ENCODE peak calls at places on chromosomes 6 and 20, in eight cellular contexts. V, R, T, P, Y, U, I and C are unnamed samples.

GRCh38 chr6:26403888-26404287 is 1.8 kb downstream of the BTN3A1 start:
- DNase-seq in V (no peak), R (no peak), T (no peak), P (no peak), Y (no peak), U (no peak), I (no peak), C (no peak)

GRCh38 chr6:107152633-107153032 is 37.3 kb upstream of the BEND3 start:
- DNase-seq in V (no peak), R (no peak), T (no peak), P (no peak), Y (no peak), U (no peak), I (no peak), C (no peak)

GRCh38 chr6:141484726-141485125 is 648.0 kb upstream of the GJE1 start:
- DNase-seq in V (no peak), R (no peak), T (no peak), P (peak), Y (no peak), U (no peak), I (no peak), C (no peak)

GRCh38 chr20:10447028-10447427 is 11.9 kb downstream of the SLX4IP start:
- DNase-seq in V (no peak), R (no peak), T (peak), P (peak), Y (no peak), U (no peak), I (no peak), C (no peak)

GRCh38 chr20:58109126-58109880 is 119.2 kb downstream of the ANKRD60 start:
- DNase-seq in V (no peak), R (no peak), T (no peak), P (peak), Y (no peak), U (no peak), I (no peak), C (peak)

GRCh38 chr20:18224968-18225568 is 63.3 kb upstream of the ZNF133 start:
- DNase-seq in V (no peak), R (peak), T (peak), P (peak), Y (no peak), U (no peak), I (peak), C (peak)

GRCh38 chr6:133623621-133624020 is 265.3 kb upstream of the TCF21 start:
- DNase-seq in V (no peak), R (no peak), T (no peak), P (no peak), Y (no peak), U (no peak), I (no peak), C (no peak)

GRCh38 chr6:109978174-109979032 is at the start of gene GPR6:
- DNase-seq in V (peak), R (no peak), T (peak), P (peak), Y (no peak), U (peak), I (peak), C (peak)

GRCh38 chr6:128358111-128358780 is 162.2 kb downstream of the PTPRK start:
- DNase-seq in V (no peak), R (no peak), T (no peak), P (peak), Y (no peak), U (no peak), I (no peak), C (no peak)

GRCh38 chr20:1405801-1406200 is 12.9 kb upstream of the FKBP1A start:
- DNase-seq in V (no peak), R (no peak), T (no peak), P (no peak), Y (no peak), U (no peak), I (no peak), C (no peak)

GRCh38 chr6:28758046-28758817 is 165.6 kb downstream of the TRIM27 start:
- DNase-seq in V (no peak), R (no peak), T (no peak), P (peak), Y (no peak), U (no peak), I (no peak), C (no peak)

GRCh38 chr20:23286346-23286745 is 64.2 kb upstream of the NXT1 start:
- DNase-seq in V (no peak), R (no peak), T (peak), P (no peak), Y (peak), U (no peak), I (no peak), C (peak)

GRCh38 chr6:27541212-27541931 is 68.5 kb upstream of the ZNF184 start:
- DNase-seq in V (no peak), R (no peak), T (no peak), P (peak), Y (no peak), U (no peak), I (no peak), C (no peak)

GRCh38 chr20:24782801-24783630 is 166.1 kb upstream of the CST7 start:
- DNase-seq in V (no peak), R (no peak), T (no peak), P (no peak), Y (peak), U (no peak), I (no peak), C (no peak)

GRCh38 chr6:21402368-21402767 is 191.2 kb upstream of the SOX4 start:
- DNase-seq in V (no peak), R (peak), T (no peak), P (peak), Y (peak), U (no peak), I (no peak), C (no peak)

GRCh38 chr6:63928613-63929012 is 293.0 kb downstream of the PHF3 start:
- DNase-seq in V (no peak), R (no peak), T (no peak), P (no peak), Y (no peak), U (no peak), I (no peak), C (no peak)

DNA sequence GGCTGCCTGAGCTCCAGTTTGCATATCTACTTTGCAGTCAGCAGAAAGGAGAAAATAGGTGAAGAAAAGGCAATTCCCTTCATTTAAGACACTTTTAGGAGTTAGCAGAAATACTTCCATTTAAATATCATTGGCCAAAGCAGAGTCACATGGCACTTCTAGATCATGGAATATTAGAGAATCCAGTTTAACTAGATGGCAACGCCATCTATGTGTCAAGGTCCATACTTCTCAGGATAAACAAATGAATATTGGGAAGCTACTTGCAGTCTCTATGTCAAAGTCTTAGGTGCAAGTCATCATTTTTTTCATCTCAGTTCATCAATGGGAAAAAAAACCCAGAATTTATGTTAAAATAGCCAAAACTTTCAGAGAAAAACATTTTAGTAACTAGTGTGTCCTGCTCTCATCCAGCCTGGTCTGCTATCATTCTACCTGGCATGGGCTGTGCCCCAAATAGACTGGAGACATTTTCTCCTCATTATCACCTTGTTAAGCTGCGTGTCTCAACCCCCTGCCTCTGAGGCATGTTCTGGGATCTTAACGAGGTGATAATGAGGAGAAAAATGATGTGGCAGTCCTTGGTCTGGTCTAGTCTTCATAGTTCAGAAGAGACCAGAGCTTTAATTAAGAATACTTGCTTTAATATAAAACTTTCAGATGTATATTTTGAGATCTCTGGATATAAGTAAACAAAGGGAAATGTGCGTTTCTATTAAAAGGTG is 227.3 kb downstream of the TBX18 start:
- DNase-seq in V (no peak), R (no peak), T (no peak), P (no peak), Y (no peak), U (no peak), I (no peak), C (no peak)
- TF ChIP-seq CTCF in V (no peak), R (no peak), T (no peak), P (no peak), Y (no peak), U (no peak), I (no peak), C (no peak)

GRCh38 chr6:31837612-31838553 is 10.3 kb downstream of the HSPA1B start:
- DNase-seq in V (no peak), R (no peak), T (no peak), P (no peak), Y (no peak), U (no peak), I (no peak), C (no peak)

GRCh38 chr6:31834704-31835375 is 7.3 kb downstream of the HSPA1B start:
- DNase-seq in V (peak), R (peak), T (peak), P (no peak), Y (peak), U (peak), I (peak), C (no peak)

GRCh38 chr6:31834367-31834703 is 6.8 kb downstream of the HSPA1B start:
- DNase-seq in V (peak), R (peak), T (peak), P (peak), Y (peak), U (peak), I (peak), C (peak)

GRCh38 chr6:31836676-31837611 is 9.4 kb downstream of the HSPA1B start:
- DNase-seq in V (no peak), R (no peak), T (no peak), P (peak), Y (no peak), U (no peak), I (no peak), C (no peak)

DNA sequence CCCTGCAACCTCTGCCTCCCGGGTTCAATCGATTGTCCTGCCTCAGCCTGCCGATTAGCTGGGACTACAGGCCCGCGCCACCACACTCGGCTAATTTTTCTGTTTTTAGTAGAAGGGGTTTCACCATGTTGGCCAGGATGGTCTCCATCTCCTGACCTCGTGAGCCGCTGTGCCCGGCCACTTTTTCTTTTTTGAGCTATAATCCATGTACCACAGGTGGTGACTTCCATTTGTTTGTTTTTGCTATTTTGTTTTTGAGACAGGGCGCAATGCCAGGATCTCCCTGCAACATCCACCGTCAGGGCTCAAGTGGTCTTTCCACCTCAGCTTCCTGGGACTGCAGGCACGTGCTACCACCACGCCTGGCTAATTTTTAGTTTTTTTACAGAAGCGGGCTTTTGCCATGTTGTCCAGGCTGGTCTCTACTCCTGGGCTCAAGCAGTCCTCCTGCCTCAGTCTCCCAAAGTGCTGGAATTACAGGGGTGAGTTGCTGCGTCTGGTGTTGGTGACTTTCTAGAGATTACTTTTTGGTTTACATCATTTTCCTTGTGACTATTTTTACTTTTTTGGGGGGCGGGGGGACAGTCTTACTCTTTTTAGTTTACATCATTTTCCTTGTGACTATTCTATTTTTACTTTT is 8.6 kb downstream of the HSPA1B start:
- DNase-seq in V (no peak), R (no peak), T (no peak), P (peak), Y (no peak), U (no peak), I (no peak), C (no peak)
- TF ChIP-seq POLR2A in V (no peak), R (no peak), T (no peak), P (no peak), Y (no peak), U (no peak), I (no peak), C (no peak)

GRCh38 chr6:32109114-32109764 is at the start of gene TNXB:
- DNase-seq in V (peak), R (no peak), T (no peak), P (no peak), Y (no peak), U (no peak), I (no peak), C (peak)
- H3K4me3 ChIP-seq in V (peak), R (peak), T (peak), P (no peak), Y (peak), U (peak), I (no peak), C (peak)

GRCh38 chr6:78867020-78867369 is 356 bp upstream of the IRAK1BP1 start:
- DNase-seq in V (no peak), R (no peak), T (no peak), P (no peak), Y (no peak), U (no peak), I (no peak), C (no peak)

GRCh38 chr6:78867370-78868040 is at the start of gene IRAK1BP1:
- DNase-seq in V (peak), R (peak), T (peak), P (peak), Y (peak), U (peak), I (peak), C (peak)

GRCh38 chr6:78864957-78865356 is 2.4 kb upstream of the IRAK1BP1 start:
- DNase-seq in V (no peak), R (no peak), T (no peak), P (no peak), Y (no peak), U (no peak), I (no peak), C (no peak)

GRCh38 chr6:78863576-78863975 is 3.8 kb upstream of the IRAK1BP1 start:
- DNase-seq in V (no peak), R (no peak), T (no peak), P (no peak), Y (no peak), U (no peak), I (no peak), C (no peak)

GRCh38 chr6:78861509-78861908 is 5.8 kb upstream of the IRAK1BP1 start:
- DNase-seq in V (no peak), R (no peak), T (no peak), P (no peak), Y (no peak), U (no peak), I (no peak), C (no peak)
- TF ChIP-seq CTCF in V (no peak), R (no peak), T (no peak), P (no peak), Y (no peak), U (no peak), I (no peak), C (no peak)

GRCh38 chr6:43630980-43631619 is 2.0 kb upstream of the GTPBP2 start:
- DNase-seq in V (no peak), R (no peak), T (no peak), P (no peak), Y (no peak), U (no peak), I (no peak), C (no peak)

GRCh38 chr6:43639984-43640800 is 4.6 kb downstream of the MAD2L1BP start:
- DNase-seq in V (no peak), R (no peak), T (no peak), P (no peak), Y (no peak), U (no peak), I (no peak), C (no peak)

GRCh38 chr6:43636312-43636667 is 650 bp downstream of the MAD2L1BP start:
- DNase-seq in V (no peak), R (no peak), T (no peak), P (peak), Y (no peak), U (no peak), I (no peak), C (no peak)

GRCh38 chr6:43634702-43635303 is 837 bp upstream of the MAD2L1BP start:
- DNase-seq in V (no peak), R (no peak), T (no peak), P (no peak), Y (no peak), U (no peak), I (no peak), C (no peak)

DNA sequence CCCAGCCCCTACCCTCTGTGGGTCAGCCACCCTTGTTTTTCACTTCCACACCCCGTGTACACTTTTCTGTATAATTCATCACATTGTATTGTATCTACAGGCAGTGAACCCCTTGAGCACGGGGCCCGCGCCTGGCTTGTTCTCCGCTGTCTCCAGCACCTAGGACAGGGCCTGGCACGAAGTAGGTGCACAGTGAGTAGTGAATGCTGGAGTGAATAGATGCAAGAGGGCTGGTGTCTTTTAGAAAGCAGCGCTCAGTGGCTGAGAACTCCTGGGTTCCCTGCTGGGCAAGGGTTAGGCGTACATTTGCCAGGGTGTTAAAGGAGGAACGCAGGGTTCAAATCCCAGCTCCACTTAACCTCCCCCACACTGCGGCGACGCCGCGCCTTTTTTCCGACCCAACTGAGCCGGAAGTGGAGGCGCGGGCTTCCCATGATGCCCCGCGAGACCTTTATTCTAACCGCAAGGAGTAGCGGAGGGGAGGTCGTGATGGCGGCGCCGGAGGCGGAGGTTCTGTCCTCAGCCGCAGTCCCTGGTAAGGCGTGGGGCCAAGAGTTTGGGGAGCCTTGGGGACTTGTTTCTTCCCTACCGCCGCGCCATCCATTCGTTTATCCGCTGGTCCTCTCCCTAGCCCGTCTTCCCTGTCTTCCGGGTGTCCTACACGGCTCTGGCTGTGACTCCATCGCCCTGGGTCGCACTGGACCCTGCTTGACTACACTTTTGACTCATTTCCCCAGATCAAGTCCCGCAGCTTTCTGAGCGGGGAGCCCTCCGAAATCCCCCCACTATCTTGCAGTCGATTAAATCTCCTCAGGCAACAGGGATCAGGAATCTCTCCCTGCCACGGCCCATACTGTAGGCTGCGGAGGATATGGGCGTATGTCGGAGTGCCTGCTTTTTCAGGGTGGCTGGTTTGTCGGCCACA is at the start of gene MAD2L1BP:
- DNase-seq in V (peak), R (peak), T (peak), P (peak), Y (peak), U (peak), I (peak), C (peak)
- TF ChIP-seq POLR2A in V (peak), R (peak), T (peak), P (peak), Y (peak), U (peak), I (peak), C (no peak)

GRCh38 chr6:34526992-34527728 is 29.0 kb downstream of the SPDEF start:
- DNase-seq in V (peak), R (peak), T (peak), P (peak), Y (peak), U (peak), I (peak), C (peak)
- H3K4me3 ChIP-seq in V (peak), R (peak), T (peak), P (peak), Y (peak), U (peak), I (no peak), C (no peak)

GRCh38 chr6:786946-787763 is 94.2 kb upstream of the EXOC2 start:
- DNase-seq in V (no peak), R (no peak), T (no peak), P (peak), Y (no peak), U (no peak), I (no peak), C (no peak)
- TF ChIP-seq CTCF in V (peak), R (no peak), T (peak), P (peak), Y (peak), U (no peak), I (peak), C (no peak)